ENCODE peak calls at places on chromosome 22, in ten cellular contexts. One of them, this sample, is unnamed.

GRCh38 chr22:21591695-21592094 is 24.2 kb downstream of the UBE2L3 start:
- DNase-seq in cardiac fibroblast: no peak
- DNase-seq in PC-9: peak
- DNase-seq in pancreas: no peak
- DNase-seq in tibial nerve: no peak
- DNase-seq in glutamatergic neuron: no peak
- DNase-seq in ovary: no peak
- DNase-seq in lower lobe of right lung: peak
- DNase-seq in choroid plexus epithelial cell: no peak
- DNase-seq in psoas muscle: peak
- DNase-seq in this sample: no peak

GRCh38 chr22:38696606-38697005 is 4.1 kb downstream of the JOSD1 start:
- DNase-seq in cardiac fibroblast: peak
- DNase-seq in PC-9: peak
- DNase-seq in pancreas: no peak
- DNase-seq in tibial nerve: no peak
- DNase-seq in glutamatergic neuron: no peak
- DNase-seq in ovary: no peak
- DNase-seq in lower lobe of right lung: no peak
- DNase-seq in choroid plexus epithelial cell: peak
- DNase-seq in psoas muscle: no peak
- DNase-seq in this sample: no peak

GRCh38 chr22:42970029-42970428 is 44.9 kb downstream of the PACSIN2 start:
- DNase-seq in cardiac fibroblast: no peak
- DNase-seq in PC-9: peak
- DNase-seq in pancreas: no peak
- DNase-seq in tibial nerve: no peak
- DNase-seq in glutamatergic neuron: no peak
- DNase-seq in ovary: no peak
- DNase-seq in lower lobe of right lung: no peak
- DNase-seq in choroid plexus epithelial cell: no peak
- DNase-seq in psoas muscle: no peak
- DNase-seq in this sample: peak

GRCh38 chr22:45212306-45212709 is 28.4 kb downstream of the KIAA0930 start:
- DNase-seq in cardiac fibroblast: peak
- DNase-seq in PC-9: no peak
- DNase-seq in pancreas: no peak
- DNase-seq in tibial nerve: peak
- DNase-seq in glutamatergic neuron: peak
- DNase-seq in ovary: peak
- DNase-seq in lower lobe of right lung: peak
- DNase-seq in choroid plexus epithelial cell: peak
- DNase-seq in psoas muscle: peak
- DNase-seq in this sample: no peak

GRCh38 chr22:31973739-31974138 is 29.4 kb downstream of the YWHAH start:
- DNase-seq in cardiac fibroblast: no peak
- DNase-seq in PC-9: no peak
- DNase-seq in pancreas: peak
- DNase-seq in tibial nerve: no peak
- DNase-seq in glutamatergic neuron: no peak
- DNase-seq in ovary: no peak
- DNase-seq in lower lobe of right lung: no peak
- DNase-seq in choroid plexus epithelial cell: no peak
- DNase-seq in psoas muscle: no peak
- DNase-seq in this sample: no peak

GRCh38 chr22:40334899-40335298 is 11.4 kb upstream of the ADSL start:
- DNase-seq in cardiac fibroblast: no peak
- DNase-seq in PC-9: no peak
- DNase-seq in pancreas: no peak
- DNase-seq in tibial nerve: no peak
- DNase-seq in glutamatergic neuron: no peak
- DNase-seq in ovary: no peak
- DNase-seq in lower lobe of right lung: no peak
- DNase-seq in choroid plexus epithelial cell: no peak
- DNase-seq in psoas muscle: no peak
- DNase-seq in this sample: no peak

GRCh38 chr22:20524004-20524481 is 16.6 kb downstream of the MED15 start:
- DNase-seq in cardiac fibroblast: peak
- DNase-seq in PC-9: no peak
- DNase-seq in pancreas: no peak
- DNase-seq in tibial nerve: no peak
- DNase-seq in glutamatergic neuron: no peak
- DNase-seq in ovary: no peak
- DNase-seq in lower lobe of right lung: no peak
- DNase-seq in choroid plexus epithelial cell: no peak
- DNase-seq in psoas muscle: no peak
- DNase-seq in this sample: peak

GRCh38 chr22:44906999-44907644 is 102.7 kb downstream of the PHF21B start:
- DNase-seq in cardiac fibroblast: no peak
- DNase-seq in PC-9: no peak
- DNase-seq in pancreas: no peak
- DNase-seq in tibial nerve: no peak
- DNase-seq in glutamatergic neuron: no peak
- DNase-seq in ovary: no peak
- DNase-seq in lower lobe of right lung: no peak
- DNase-seq in choroid plexus epithelial cell: no peak
- DNase-seq in psoas muscle: no peak
- DNase-seq in this sample: no peak

GRCh38 chr22:49597428-49598039 is 230.1 kb downstream of the BRD1 start:
- DNase-seq in cardiac fibroblast: no peak
- DNase-seq in PC-9: no peak
- DNase-seq in pancreas: no peak
- DNase-seq in tibial nerve: no peak
- DNase-seq in glutamatergic neuron: no peak
- DNase-seq in ovary: no peak
- DNase-seq in lower lobe of right lung: no peak
- DNase-seq in choroid plexus epithelial cell: no peak
- DNase-seq in psoas muscle: no peak
- DNase-seq in this sample: no peak

GRCh38 chr22:48099251-48099650 is 1336.8 kb downstream of the TBC1D22A start:
- DNase-seq in cardiac fibroblast: no peak
- DNase-seq in PC-9: no peak
- DNase-seq in pancreas: no peak
- DNase-seq in tibial nerve: no peak
- DNase-seq in glutamatergic neuron: no peak
- DNase-seq in ovary: no peak
- DNase-seq in lower lobe of right lung: no peak
- DNase-seq in choroid plexus epithelial cell: no peak
- DNase-seq in psoas muscle: no peak
- DNase-seq in this sample: no peak

GRCh38 chr22:26168934-26169311 is 339 bp upstream of the SEZ6L start:
- DNase-seq in cardiac fibroblast: no peak
- DNase-seq in PC-9: no peak
- DNase-seq in pancreas: no peak
- DNase-seq in tibial nerve: no peak
- DNase-seq in glutamatergic neuron: no peak
- DNase-seq in ovary: no peak
- DNase-seq in lower lobe of right lung: no peak
- DNase-seq in choroid plexus epithelial cell: no peak
- DNase-seq in psoas muscle: no peak
- DNase-seq in this sample: no peak

GRCh38 chr22:26172389-26172990 is 3.2 kb downstream of the SEZ6L start:
- DNase-seq in cardiac fibroblast: peak
- DNase-seq in PC-9: no peak
- DNase-seq in pancreas: peak
- DNase-seq in tibial nerve: no peak
- DNase-seq in glutamatergic neuron: peak
- DNase-seq in ovary: no peak
- DNase-seq in lower lobe of right lung: no peak
- DNase-seq in choroid plexus epithelial cell: peak
- DNase-seq in psoas muscle: peak
- DNase-seq in this sample: peak

GRCh38 chr22:26169312-26170111 is at the start of gene SEZ6L:
- DNase-seq in cardiac fibroblast: no peak
- DNase-seq in PC-9: no peak
- DNase-seq in pancreas: no peak
- DNase-seq in tibial nerve: no peak
- DNase-seq in glutamatergic neuron: peak
- DNase-seq in ovary: no peak
- DNase-seq in lower lobe of right lung: peak
- DNase-seq in choroid plexus epithelial cell: no peak
- DNase-seq in psoas muscle: peak
- DNase-seq in this sample: peak

GRCh38 chr22:26170112-26170492 is 840 bp downstream of the SEZ6L start:
- DNase-seq in cardiac fibroblast: no peak
- DNase-seq in PC-9: no peak
- DNase-seq in pancreas: no peak
- DNase-seq in tibial nerve: no peak
- DNase-seq in glutamatergic neuron: peak
- DNase-seq in ovary: no peak
- DNase-seq in lower lobe of right lung: no peak
- DNase-seq in choroid plexus epithelial cell: no peak
- DNase-seq in psoas muscle: no peak
- DNase-seq in this sample: no peak

GRCh38 chr22:26170795-26171194 is 1.5 kb downstream of the SEZ6L start:
- DNase-seq in cardiac fibroblast: no peak
- DNase-seq in PC-9: no peak
- DNase-seq in pancreas: peak
- DNase-seq in tibial nerve: no peak
- DNase-seq in glutamatergic neuron: peak
- DNase-seq in ovary: no peak
- DNase-seq in lower lobe of right lung: no peak
- DNase-seq in choroid plexus epithelial cell: no peak
- DNase-seq in psoas muscle: no peak
- DNase-seq in this sample: peak
- TF ChIP-seq CTCF in cardiac fibroblast: no peak
- TF ChIP-seq CTCF in PC-9: no peak
- TF ChIP-seq CTCF in pancreas: no peak
- TF ChIP-seq CTCF in tibial nerve: no peak
- TF ChIP-seq CTCF in glutamatergic neuron: no peak
- TF ChIP-seq CTCF in ovary: no peak
- TF ChIP-seq CTCF in lower lobe of right lung: no peak
- TF ChIP-seq CTCF in choroid plexus epithelial cell: no peak
- TF ChIP-seq CTCF in psoas muscle: no peak
- TF ChIP-seq CTCF in this sample: no peak

GRCh38 chr22:46945481-46945880 is 183.0 kb downstream of the TBC1D22A start:
- DNase-seq in cardiac fibroblast: no peak
- DNase-seq in PC-9: no peak
- DNase-seq in pancreas: no peak
- DNase-seq in tibial nerve: no peak
- DNase-seq in glutamatergic neuron: no peak
- DNase-seq in ovary: no peak
- DNase-seq in lower lobe of right lung: no peak
- DNase-seq in choroid plexus epithelial cell: no peak
- DNase-seq in psoas muscle: no peak
- DNase-seq in this sample: no peak
- TF ChIP-seq CTCF in cardiac fibroblast: no peak
- TF ChIP-seq CTCF in PC-9: no peak
- TF ChIP-seq CTCF in pancreas: no peak
- TF ChIP-seq CTCF in tibial nerve: no peak
- TF ChIP-seq CTCF in glutamatergic neuron: no peak
- TF ChIP-seq CTCF in ovary: no peak
- TF ChIP-seq CTCF in lower lobe of right lung: no peak
- TF ChIP-seq CTCF in choroid plexus epithelial cell: no peak
- TF ChIP-seq CTCF in psoas muscle: no peak
- TF ChIP-seq CTCF in this sample: no peak

GRCh38 chr22:29359469-29359868 is 28.9 kb downstream of the AP1B1 start:
- DNase-seq in cardiac fibroblast: peak
- DNase-seq in PC-9: peak
- DNase-seq in pancreas: peak
- DNase-seq in tibial nerve: peak
- DNase-seq in glutamatergic neuron: peak
- DNase-seq in ovary: peak
- DNase-seq in lower lobe of right lung: no peak
- DNase-seq in choroid plexus epithelial cell: peak
- DNase-seq in psoas muscle: peak
- DNase-seq in this sample: no peak
- TF ChIP-seq CTCF in cardiac fibroblast: peak
- TF ChIP-seq CTCF in PC-9: peak
- TF ChIP-seq CTCF in pancreas: no peak
- TF ChIP-seq CTCF in tibial nerve: no peak
- TF ChIP-seq CTCF in glutamatergic neuron: peak
- TF ChIP-seq CTCF in ovary: peak
- TF ChIP-seq CTCF in lower lobe of right lung: peak
- TF ChIP-seq CTCF in choroid plexus epithelial cell: peak
- TF ChIP-seq CTCF in psoas muscle: peak
- TF ChIP-seq CTCF in this sample: peak

GRCh38 chr22:30646518-30647160 is 11.1 kb downstream of the SLC35E4 start:
- DNase-seq in cardiac fibroblast: no peak
- DNase-seq in PC-9: peak
- DNase-seq in pancreas: no peak
- DNase-seq in tibial nerve: no peak
- DNase-seq in glutamatergic neuron: no peak
- DNase-seq in ovary: no peak
- DNase-seq in lower lobe of right lung: no peak
- DNase-seq in choroid plexus epithelial cell: no peak
- DNase-seq in psoas muscle: no peak
- DNase-seq in this sample: no peak

GRCh38 chr22:30647536-30647935 is 12.0 kb downstream of the SLC35E4 start:
- DNase-seq in cardiac fibroblast: no peak
- DNase-seq in PC-9: no peak
- DNase-seq in pancreas: no peak
- DNase-seq in tibial nerve: no peak
- DNase-seq in glutamatergic neuron: no peak
- DNase-seq in ovary: no peak
- DNase-seq in lower lobe of right lung: no peak
- DNase-seq in choroid plexus epithelial cell: no peak
- DNase-seq in psoas muscle: no peak
- DNase-seq in this sample: no peak

GRCh38 chr22:30648825-30649224 is 13.2 kb downstream of the SLC35E4 start:
- DNase-seq in cardiac fibroblast: no peak
- DNase-seq in PC-9: no peak
- DNase-seq in pancreas: no peak
- DNase-seq in tibial nerve: no peak
- DNase-seq in glutamatergic neuron: no peak
- DNase-seq in ovary: no peak
- DNase-seq in lower lobe of right lung: no peak
- DNase-seq in choroid plexus epithelial cell: no peak
- DNase-seq in psoas muscle: no peak
- DNase-seq in this sample: no peak

GRCh38 chr22:30650508-30651116 is 15.0 kb downstream of the SLC35E4 start:
- DNase-seq in cardiac fibroblast: no peak
- DNase-seq in PC-9: no peak
- DNase-seq in pancreas: no peak
- DNase-seq in tibial nerve: no peak
- DNase-seq in glutamatergic neuron: no peak
- DNase-seq in ovary: no peak
- DNase-seq in lower lobe of right lung: no peak
- DNase-seq in choroid plexus epithelial cell: no peak
- DNase-seq in psoas muscle: no peak
- DNase-seq in this sample: no peak

DNA sequence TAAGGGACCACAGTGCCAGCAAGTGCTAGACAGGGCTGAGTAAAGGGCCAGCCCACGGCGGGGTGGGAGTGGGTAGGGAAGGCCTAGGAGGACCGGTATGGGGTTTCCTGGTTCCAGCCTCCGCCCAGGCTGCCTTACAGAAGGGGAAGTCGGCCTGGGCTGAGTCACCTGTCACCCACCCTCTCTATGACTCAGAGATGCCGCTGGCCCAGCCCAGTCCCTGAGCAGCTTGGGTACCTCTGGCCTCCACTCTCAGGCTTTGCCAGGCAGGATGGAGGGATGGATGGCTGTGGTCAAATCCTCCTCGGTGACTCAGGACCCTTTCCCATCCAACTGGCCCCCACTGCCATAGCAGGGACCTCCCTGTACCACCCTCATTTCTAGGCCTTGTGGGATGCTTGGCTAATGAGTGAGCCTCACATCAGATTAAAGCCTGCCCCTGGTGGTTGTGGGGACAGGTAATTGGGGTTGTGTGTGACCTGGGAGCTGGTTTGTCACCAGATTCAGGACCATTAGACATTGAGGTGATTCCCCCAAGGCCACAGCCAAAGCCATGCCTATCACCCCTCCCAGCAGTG is 13.9 kb downstream of the SLC35E4 start:
- DNase-seq in cardiac fibroblast: peak
- DNase-seq in PC-9: peak
- DNase-seq in pancreas: peak
- DNase-seq in tibial nerve: no peak
- DNase-seq in glutamatergic neuron: no peak
- DNase-seq in ovary: peak
- DNase-seq in lower lobe of right lung: no peak
- DNase-seq in choroid plexus epithelial cell: peak
- DNase-seq in psoas muscle: peak
- DNase-seq in this sample: peak
- TF ChIP-seq CTCF in cardiac fibroblast: peak
- TF ChIP-seq CTCF in PC-9: no peak
- TF ChIP-seq CTCF in pancreas: no peak
- TF ChIP-seq CTCF in tibial nerve: no peak
- TF ChIP-seq CTCF in glutamatergic neuron: no peak
- TF ChIP-seq CTCF in ovary: no peak
- TF ChIP-seq CTCF in lower lobe of right lung: no peak
- TF ChIP-seq CTCF in choroid plexus epithelial cell: peak
- TF ChIP-seq CTCF in psoas muscle: no peak
- TF ChIP-seq CTCF in this sample: no peak